ENCODE peak calls at places on chromosomes 11 and 22, in five cellular contexts. B, V, G, F and S are unnamed samples.

GRCh38 chr11:72579816-72580647 is 94.2 kb downstream of the PDE2A start:
- DNase-seq in B (no peak), F (no peak), G (no peak), V (no peak), S (peak; percentile 39)

GRCh38 chr11:45926001-45926401 is 3.5 kb downstream of the LARGE2 start:
- DNase-seq in F (no peak), B (no peak), V (no peak), G (no peak), S (no peak)

GRCh38 chr11:69297225-69297925 is 3.4 kb downstream of the MYEOV start:
- DNase-seq in V (peak; percentile 99), G (peak; percentile 64), B (peak; percentile 99), F (peak; percentile 92), S (peak; percentile 54)

GRCh38 chr11:94968334-94968958 is 4.9 kb downstream of the CWC15 start:
- DNase-seq in B (no peak), G (no peak), V (peak; percentile 60), F (no peak), S (no peak)

GRCh38 chr22:35582861-35583670 is 34.1 kb downstream of the MB start:
- DNase-seq in F (peak; percentile 69), G (peak; percentile 18), B (peak; percentile 61), V (peak; percentile 65), S (peak; percentile 71)

GRCh38 chr11:124075841-124076571 is 34.9 kb upstream of the OR10G7 start:
- DNase-seq in B (no peak), F (peak; percentile 76), G (no peak), V (no peak), S (peak; percentile 12)

GRCh38 chr11:134581121-134581626 is 169.1 kb upstream of the B3GAT1 start:
- DNase-seq in V (no peak), F (no peak), G (no peak), B (no peak), S (no peak)

GRCh38 chr11:67463680-67464410 is 5.2 kb downstream of the TMEM134 start:
- DNase-seq in F (peak; percentile 76), V (no peak), G (no peak), B (peak; percentile 91), S (peak; percentile 43)

GRCh38 chr11:77370217-77370616 is 68.7 kb upstream of the GDPD4 start:
- DNase-seq in G (no peak), B (no peak), F (no peak), V (no peak), S (no peak)

GRCh38 chr22:23292453-23293350 is 112.4 kb downstream of the BCR start:
- DNase-seq in G (no peak), V (no peak), B (no peak), F (no peak), S (no peak)

GRCh38 chr11:133576351-133576750 is 44.0 kb upstream of the OPCML start:
- DNase-seq in B (no peak), F (no peak), V (no peak), G (no peak), S (no peak)

GRCh38 chr11:120244966-120245365 is 5.0 kb downstream of the POU2F3 start:
- DNase-seq in B (no peak), F (no peak), V (no peak), G (no peak), S (no peak)

GRCh38 chr11:124415356-124415923 is 9.2 kb downstream of the OR8B4 start:
- DNase-seq in G (no peak), F (no peak), B (no peak), V (peak; percentile 69), S (no peak)

GRCh38 chr11:72144807-72145565 is 9.5 kb downstream of the FOLR3 start:
- DNase-seq in V (peak; percentile 87), F (no peak), G (no peak), B (peak; percentile 63), S (no peak)

GRCh38 chr11:12757416-12757815 is 83.2 kb downstream of the TEAD1 start:
- DNase-seq in B (no peak), V (no peak), F (no peak), G (no peak), S (no peak)

GRCh38 chr11:63532799-63533475 is 3.7 kb upstream of the PLAAT4 start:
- DNase-seq in V (no peak), G (no peak), B (no peak), F (no peak), S (no peak)

GRCh38 chr11:27532652-27533325 is 26.2 kb upstream of the LIN7C start:
- DNase-seq in G (no peak), F (no peak), V (peak; percentile 9), B (no peak), S (no peak)

GRCh38 chr11:29282088-29282487 is 734.7 kb downstream of the KCNA4 start:
- DNase-seq in V (peak; percentile 99), B (peak; percentile 61), G (no peak), F (no peak), S (no peak)

GRCh38 chr22:49756201-49756600 is 71.5 kb downstream of the BRD1 start:
- DNase-seq in B (no peak), V (no peak), F (no peak), G (no peak), S (no peak)

GRCh38 chr11:9314291-9315077 is at the start of gene TMEM41B:
- DNase-seq in F (peak; percentile 99), B (peak; percentile 96), G (peak; percentile 99), V (peak; percentile 98), S (peak; percentile 99)
- H3K4me1 ChIP-seq in F (peaks cover 20% of the 10 kb centered on the region), B (peaks cover 19% of the 10 kb centered on the region), G (peaks cover 29% of the 10 kb centered on the region), V (peaks cover 4% of the 10 kb centered on the region), S (peaks cover 38% of the 10 kb centered on the region)

DNA sequence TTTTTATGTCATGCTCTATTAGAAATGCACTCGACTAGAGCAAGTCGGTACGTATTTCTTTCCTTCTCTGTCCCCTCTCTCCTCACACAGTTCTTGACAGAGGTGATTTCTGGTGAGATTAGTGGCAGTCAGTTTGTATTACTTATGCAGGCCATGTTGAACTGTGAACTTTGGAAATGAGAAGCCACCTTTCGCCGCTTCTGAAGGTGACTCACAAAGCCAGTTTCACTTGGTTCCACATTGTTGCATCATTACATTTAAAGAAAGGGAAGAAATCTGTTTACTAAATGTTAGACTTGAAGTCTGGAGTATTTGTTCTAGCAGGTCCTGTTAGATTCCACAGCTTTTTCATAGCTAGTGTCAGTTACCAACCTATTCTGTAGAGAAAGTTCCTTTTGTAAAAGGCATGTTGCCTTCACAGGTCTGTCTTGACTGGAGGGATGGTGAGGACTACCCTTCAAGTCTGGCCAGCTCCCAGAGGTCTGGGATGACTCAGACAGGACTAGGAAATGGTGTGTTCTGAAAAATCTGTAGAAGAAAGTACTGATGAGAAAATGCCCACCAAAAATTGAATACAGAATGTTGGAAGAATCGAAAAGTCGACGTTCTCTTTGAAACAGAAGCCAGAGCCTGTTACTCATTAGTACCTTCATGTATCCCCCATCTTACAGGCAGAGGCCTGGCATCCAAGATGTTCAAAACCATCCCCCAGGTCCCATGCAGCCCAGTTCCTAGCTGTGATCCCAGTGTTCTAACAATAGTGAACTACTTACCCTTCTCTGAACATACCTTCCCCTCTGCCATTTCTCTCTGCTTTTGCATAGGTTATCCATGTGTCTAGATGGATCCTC is 181.4 kb downstream of the DBX1 start:
- DNase-seq in F (no peak), G (no peak), V (peak; percentile 90), B (peak; percentile 61), S (peak; percentile 63)
- H3K4me1 ChIP-seq in F (no peaks in the 10 kb centered on the region), G (no peaks in the 10 kb centered on the region), V (peaks cover 30% of the 10 kb centered on the region), B (peaks cover 56% of the 10 kb centered on the region), S (peaks cover 53% of the 10 kb centered on the region)

GRCh38 chr11:128302425-128303186 is 284.8 kb downstream of the ETS1 start:
- DNase-seq in F (no peak), B (no peak), V (no peak), G (peak; percentile 57), S (no peak)
- H3K4me1 ChIP-seq in F (peaks cover 10% of the 10 kb centered on the region), B (no peaks in the 10 kb centered on the region), V (peaks cover 4% of the 10 kb centered on the region), G (peaks cover 88% of the 10 kb centered on the region), S (no peaks in the 10 kb centered on the region)

DNA sequence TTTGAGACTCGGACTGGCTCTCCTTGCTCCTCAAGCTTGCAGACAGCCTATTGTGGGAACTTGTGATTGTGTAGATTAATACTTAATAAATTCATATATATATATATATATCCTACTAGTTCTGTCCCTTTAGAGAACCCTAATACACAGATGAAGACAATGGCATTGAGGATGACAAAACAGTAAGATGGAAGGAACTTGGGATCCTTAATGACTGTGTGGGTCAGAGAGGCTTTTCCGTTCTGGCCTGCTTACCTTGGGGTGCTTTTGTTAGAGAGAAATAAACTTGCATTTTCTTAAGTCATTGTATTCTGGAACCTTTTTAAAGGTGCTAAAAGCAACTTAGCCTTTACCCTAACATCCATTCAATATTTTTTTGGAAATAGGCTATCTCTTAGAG is 49.6 kb upstream of the RRAS2 start:
- DNase-seq in F (no peak), G (no peak), B (no peak), V (no peak), S (no peak)
- H3K4me1 ChIP-seq in F (no peaks in the 10 kb centered on the region), G (peaks cover 3% of the 10 kb centered on the region), B (peaks cover 45% of the 10 kb centered on the region), V (peaks cover 14% of the 10 kb centered on the region), S (no peaks in the 10 kb centered on the region)

GRCh38 chr22:46007003-46007847 is 30.3 kb upstream of the WNT7B start:
- DNase-seq in B (peak; percentile 86), G (no peak), F (peak; percentile 58), V (peak; percentile 72), S (no peak)
- H3K4me1 ChIP-seq in B (peaks cover 26% of the 10 kb centered on the region), G (peaks cover 17% of the 10 kb centered on the region), F (peaks cover 11% of the 10 kb centered on the region), V (peaks cover 30% of the 10 kb centered on the region), S (peaks cover 8% of the 10 kb centered on the region)